ENCODE peak calls at places on chromosomes 16 and 17, in five cellular contexts. One of them, this sample, is unnamed.
A peak's percentile ranks its signal among the peaks of the same experiment; 100 is the strongest.

GRCh38 chr16:53899471-53899870 is 195.5 kb downstream of the FTO start:
- DNase-seq in GM03348: peak; percentile 20
- DNase-seq in uterus: no peak
- DNase-seq in stimulated activated CD4-positive, alpha-beta T cell treated with anti-CD3 and anti-CD28 coated beads, Interleukin-4, amount 100 ng/mL, for 4 hours: no peak
- DNase-seq in skeletal muscle cell: no peak
- DNase-seq in this sample: no peak

GRCh38 chr17:9725575-9725974 is 65.8 kb downstream of the DHRS7C start:
- DNase-seq in GM03348: peak; percentile 20
- DNase-seq in uterus: no peak
- DNase-seq in stimulated activated CD4-positive, alpha-beta T cell treated with anti-CD3 and anti-CD28 coated beads, Interleukin-4, amount 100 ng/mL, for 4 hours: no peak
- DNase-seq in skeletal muscle cell: no peak
- DNase-seq in this sample: peak; percentile 32

GRCh38 chr17:45160505-45161287 is 979 bp upstream of the HEXIM2 start:
- DNase-seq in GM03348: peak; percentile 64
- DNase-seq in uterus: peak; percentile 74
- DNase-seq in stimulated activated CD4-positive, alpha-beta T cell treated with anti-CD3 and anti-CD28 coated beads, Interleukin-4, amount 100 ng/mL, for 4 hours: peak; percentile 63
- DNase-seq in skeletal muscle cell: no peak
- DNase-seq in this sample: no peak

GRCh38 chr17:70071127-70071526 is 3.9 kb upstream of the KCNJ16 start:
- DNase-seq in GM03348: no peak
- DNase-seq in uterus: no peak
- DNase-seq in stimulated activated CD4-positive, alpha-beta T cell treated with anti-CD3 and anti-CD28 coated beads, Interleukin-4, amount 100 ng/mL, for 4 hours: no peak
- DNase-seq in skeletal muscle cell: no peak
- DNase-seq in this sample: no peak

GRCh38 chr17:14922421-14922820 is 342.7 kb downstream of the PMP22 start:
- DNase-seq in GM03348: no peak
- DNase-seq in uterus: no peak
- DNase-seq in stimulated activated CD4-positive, alpha-beta T cell treated with anti-CD3 and anti-CD28 coated beads, Interleukin-4, amount 100 ng/mL, for 4 hours: no peak
- DNase-seq in skeletal muscle cell: no peak
- DNase-seq in this sample: no peak

GRCh38 chr17:14935139-14935538 is 330.0 kb downstream of the PMP22 start:
- DNase-seq in GM03348: no peak
- DNase-seq in uterus: no peak
- DNase-seq in stimulated activated CD4-positive, alpha-beta T cell treated with anti-CD3 and anti-CD28 coated beads, Interleukin-4, amount 100 ng/mL, for 4 hours: no peak
- DNase-seq in skeletal muscle cell: no peak
- DNase-seq in this sample: no peak

GRCh38 chr16:34803683-34804416 is 1344.4 kb downstream of the TP53TG3F start:
- DNase-seq in GM03348: no peak
- DNase-seq in uterus: no peak
- DNase-seq in stimulated activated CD4-positive, alpha-beta T cell treated with anti-CD3 and anti-CD28 coated beads, Interleukin-4, amount 100 ng/mL, for 4 hours: no peak
- DNase-seq in skeletal muscle cell: no peak
- DNase-seq in this sample: no peak

GRCh38 chr17:82094931-82095776 is 2.9 kb downstream of the FASN start:
- DNase-seq in GM03348: no peak
- DNase-seq in uterus: no peak
- DNase-seq in stimulated activated CD4-positive, alpha-beta T cell treated with anti-CD3 and anti-CD28 coated beads, Interleukin-4, amount 100 ng/mL, for 4 hours: no peak
- DNase-seq in skeletal muscle cell: no peak
- DNase-seq in this sample: no peak

GRCh38 chr16:10951016-10951415 is 6.7 kb downstream of the CLEC16A start:
- DNase-seq in GM03348: no peak
- DNase-seq in uterus: no peak
- DNase-seq in stimulated activated CD4-positive, alpha-beta T cell treated with anti-CD3 and anti-CD28 coated beads, Interleukin-4, amount 100 ng/mL, for 4 hours: no peak
- DNase-seq in skeletal muscle cell: no peak
- DNase-seq in this sample: peak; percentile 41